ENCODE peak calls at places on chromosomes 16 and 17, in five cellular contexts. N is T-helper 17 cell, K is mucosa of gallbladder, Q is myocyte, Z is RWPE1. O is an unnamed sample.

GRCh38 chr17:4101127-4101798 is 41.6 kb downstream of the ZZEF1 start:
- DNase-seq in N (no peak), Z (no peak), K (peak; percentile 20), Q (no peak), O (no peak)

GRCh38 chr16:67022531-67023214 is 6.3 kb upstream of the CBFB start:
- DNase-seq in Z (no peak), Q (no peak), N (no peak), K (peak; percentile 34), O (peak; percentile 2)

GRCh38 chr17:65449495-65449894 is 112.0 kb downstream of the AXIN2 start:
- DNase-seq in Z (no peak), K (no peak), N (no peak), Q (no peak), O (no peak)

GRCh38 chr17:28970879-28971278 is 19.6 kb upstream of the PHF12 start:
- DNase-seq in K (peak; percentile 38), Z (no peak), N (no peak), Q (no peak), O (no peak)

GRCh38 chr16:67673712-67674580 is 7.3 kb downstream of the C16orf86 start:
- DNase-seq in Z (no peak), K (peak; percentile 71), N (no peak), Q (no peak), O (no peak)

GRCh38 chr16:15055141-15056053 is 477 bp downstream of the NTAN1 start:
- DNase-seq in Q (peak; percentile 50), N (no peak), K (no peak), Z (peak; percentile 14), O (no peak)

GRCh38 chr16:88927010-88927409 is 50.0 kb downstream of the CBFA2T3 start:
- DNase-seq in N (no peak), Q (no peak), Z (no peak), K (no peak), O (no peak)

GRCh38 chr16:17154981-17155380 is 315.8 kb downstream of the XYLT1 start:
- DNase-seq in Q (no peak), Z (no peak), N (no peak), K (no peak), O (no peak)

GRCh38 chr17:58153046-58153445 is 4.9 kb downstream of the OR4D1 start:
- DNase-seq in N (peak; percentile 14), K (no peak), Q (no peak), Z (no peak), O (no peak)

O was measured in breast epithelium.